ENCODE peak calls at places on chromosomes 4 and X, in seven cellular contexts. L is right cardiac atrium, S is cardiac muscle cell, W is small intestine, O is lung, I is OCI-LY7, A is foreskin keratinocyte. N is an unnamed sample.

GRCh38 chr4:83011779-83012630 is 1.4 kb upstream of the LIN54 start:
- DNase-seq in L (peak; percentile 64), S (peak; percentile 59), W (peak; percentile 35), O (peak; percentile 39), I (peak; percentile 45), A (peak; percentile 22), N (peak; percentile 68)

GRCh38 chrX:41799661-41800060 is 75.7 kb downstream of the GPR82 start:
- DNase-seq in L (no peak), S (no peak), W (no peak), O (no peak), I (no peak), A (no peak), N (no peak)

GRCh38 chrX:71870337-71871098 is 40.1 kb upstream of the NHSL2 start:
- DNase-seq in L (no peak), S (peak; percentile 44), W (no peak), O (no peak), I (peak; percentile 0), A (peak; percentile 20), N (no peak)

GRCh38 chr4:40292313-40292759 is 42.8 kb upstream of the CHRNA9 start:
- DNase-seq in L (no peak), S (no peak), W (no peak), O (no peak), I (peak; percentile 26), A (peak; percentile 62), N (no peak)

GRCh38 chrX:150205011-150205410 is 158.1 kb upstream of the MAMLD1 start:
- DNase-seq in L (no peak), S (no peak), W (no peak), O (no peak), I (no peak), A (no peak), N (no peak)

GRCh38 chr4:105461221-105462041 is 12.4 kb downstream of the PPA2 start:
- DNase-seq in L (no peak), S (no peak), W (no peak), O (no peak), I (no peak), A (no peak), N (no peak)

GRCh38 chrX:56281789-56282188 is 49.6 kb downstream of the KLF8 start:
- DNase-seq in L (no peak), S (peak; percentile 2), W (no peak), O (no peak), I (peak; percentile 23), A (peak; percentile 1), N (no peak)

GRCh38 chr4:165440415-165440882 is 61.6 kb downstream of the CPE start:
- DNase-seq in L (no peak), S (peak; percentile 2), W (no peak), O (no peak), I (no peak), A (peak; percentile 73), N (no peak)

GRCh38 chr4:165461176-165461835 is 82.5 kb downstream of the CPE start:
- DNase-seq in L (peak; percentile 28), S (no peak), W (no peak), O (no peak), I (no peak), A (peak; percentile 49), N (peak; percentile 25)

GRCh38 chr4:39030726-39031125 is 1.5 kb downstream of the TMEM156 start:
- DNase-seq in L (no peak), S (no peak), W (no peak), O (no peak), I (no peak), A (no peak), N (no peak)

GRCh38 chrX:7102119-7102518 is 45.4 kb upstream of the STS start:
- DNase-seq in L (no peak), S (no peak), W (no peak), O (no peak), I (no peak), A (no peak), N (no peak)

GRCh38 chrX:830532-830931 is 199.9 kb downstream of the SHOX start:
- DNase-seq in L (no peak), S (no peak), W (no peak), O (no peak), I (no peak), A (no peak), N (no peak)
- H3K4me1 ChIP-seq in L (no peaks in the 10 kb centered on the region), S (no peaks in the 10 kb centered on the region), W (no peaks in the 10 kb centered on the region), O (no peaks in the 10 kb centered on the region), I (no peaks in the 10 kb centered on the region), A (no peaks in the 10 kb centered on the region), N (no peaks in the 10 kb centered on the region)

DNA sequence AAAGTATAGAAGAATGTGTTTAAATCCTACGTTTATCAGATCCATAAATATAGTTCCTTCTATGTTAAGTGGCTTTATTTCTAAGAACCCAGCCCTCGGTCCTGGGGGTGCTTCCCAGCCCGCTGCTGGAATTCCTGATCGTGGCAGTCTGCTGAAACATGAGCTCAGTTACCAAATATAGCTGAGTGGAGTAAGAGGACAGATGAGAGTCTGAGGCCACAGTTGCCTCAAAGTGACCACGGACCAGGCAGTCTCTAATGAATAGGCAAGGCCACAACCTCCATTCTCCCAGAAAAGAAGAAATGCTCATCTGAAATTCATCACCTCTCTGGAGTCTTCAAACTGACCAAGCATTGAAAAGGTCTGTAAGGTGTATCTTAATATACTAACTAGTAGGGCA is at the start of gene PALLD:
- DNase-seq in L (peak; percentile 65), S (peak; percentile 90), W (no peak), O (no peak), I (no peak), A (no peak), N (peak; percentile 27)
- H3K27ac ChIP-seq in L (no peak within 1 kb of the TSS), S (peak within 1 kb of the TSS; percentile 99), W (no peak within 1 kb of the TSS), O (no peak within 1 kb of the TSS), I (no peak within 1 kb of the TSS), A (no peak within 1 kb of the TSS), N (peak within 1 kb of the TSS; percentile 93)

GRCh38 chr4:2071912-2072867 is 13.1 kb downstream of the NAT8L start:
- DNase-seq in L (no peak), S (no peak), W (no peak), O (no peak), I (no peak), A (no peak), N (peak; percentile 42)

GRCh38 chr4:2071252-2071911 is 12.3 kb downstream of the NAT8L start:
- DNase-seq in L (no peak), S (no peak), W (no peak), O (no peak), I (no peak), A (no peak), N (no peak)

GRCh38 chr4:2074588-2074987 is 15.5 kb downstream of the NAT8L start:
- DNase-seq in L (no peak), S (no peak), W (no peak), O (no peak), I (no peak), A (no peak), N (no peak)

GRCh38 chr4:2073808-2074481 is 14.8 kb downstream of the NAT8L start:
- DNase-seq in L (no peak), S (no peak), W (no peak), O (no peak), I (no peak), A (no peak), N (no peak)

DNA sequence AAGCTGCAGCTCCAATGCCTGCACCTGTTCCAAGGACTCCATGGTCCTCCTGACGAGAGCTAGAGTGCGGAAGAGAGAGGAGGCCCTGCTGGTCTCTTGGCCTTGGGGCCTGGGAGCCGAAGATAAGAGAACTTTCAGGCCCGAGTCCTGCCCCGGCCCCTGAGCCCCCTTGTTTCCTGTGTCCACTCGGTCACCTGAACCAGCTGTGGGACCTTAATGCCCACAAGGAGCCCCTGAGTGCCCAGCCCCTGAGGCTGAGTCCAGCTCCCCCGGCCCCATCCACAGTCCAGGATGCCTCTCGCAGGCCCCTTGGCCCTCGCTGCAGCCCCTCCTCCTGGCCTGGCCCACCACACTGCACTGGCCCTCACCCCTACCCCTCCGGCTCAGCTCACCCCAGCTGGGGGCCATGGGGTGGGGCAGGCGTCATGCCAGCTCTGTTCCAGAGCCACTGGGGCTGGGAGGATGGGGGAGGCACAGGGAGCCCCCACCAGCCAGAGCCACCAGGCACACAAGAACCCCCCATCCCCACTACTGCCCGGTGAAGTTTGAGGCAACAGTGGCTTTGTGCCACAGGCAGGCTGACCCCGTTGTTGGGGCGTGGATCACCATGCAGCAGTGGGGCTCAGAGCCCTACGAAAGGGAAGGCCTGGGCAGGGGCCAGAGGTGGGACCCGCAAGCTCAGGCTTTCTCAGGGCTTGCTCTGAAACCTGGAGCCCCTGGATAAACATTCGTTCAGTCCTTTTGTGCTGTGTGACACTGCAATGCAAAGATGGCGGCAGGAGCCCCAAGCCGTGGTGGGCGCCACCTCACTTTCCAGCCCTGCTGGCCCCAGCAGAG is 14.1 kb downstream of the NAT8L start:
- DNase-seq in L (no peak), S (no peak), W (no peak), O (no peak), I (no peak), A (no peak), N (no peak)
- H3K4me1 ChIP-seq in L (no peaks in the 10 kb centered on the region), S (peaks cover 11% of the 10 kb centered on the region), W (no peaks in the 10 kb centered on the region), O (no peaks in the 10 kb centered on the region), I (no peaks in the 10 kb centered on the region), A (no peaks in the 10 kb centered on the region), N (no peaks in the 10 kb centered on the region)

GRCh38 chr4:80101768-80102116 is 28.7 kb upstream of the ANTXR2 start:
- DNase-seq in L (no peak), S (no peak), W (no peak), O (no peak), I (no peak), A (peak; percentile 80), N (no peak)
- H3K27ac ChIP-seq in L (no peak overlapping the region), S (no peak overlapping the region), W (no peak overlapping the region), O (no peak overlapping the region), I (no peak overlapping the region), A (no peak overlapping the region), N (no peak overlapping the region)

DNA sequence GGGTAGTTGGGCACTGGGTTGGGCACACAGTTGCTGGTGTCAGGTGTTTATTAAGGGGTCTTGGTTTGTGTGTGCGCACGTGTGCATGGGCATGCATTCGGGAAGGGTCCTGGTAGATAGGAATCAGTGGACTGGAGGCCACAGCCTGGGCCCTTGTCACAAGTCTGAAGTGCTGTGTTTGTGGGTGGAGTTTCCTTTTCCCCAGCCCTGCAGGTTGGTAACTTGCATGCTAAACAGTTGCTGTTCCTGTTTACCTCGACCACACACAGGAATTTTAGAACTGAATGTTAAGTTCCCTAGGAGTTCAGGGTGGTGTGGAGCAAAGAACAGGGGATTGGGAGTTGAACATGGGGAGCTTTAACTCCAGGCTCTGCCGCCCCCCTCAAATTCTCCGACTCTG is 48.8 kb downstream of the STARD8 start:
- DNase-seq in L (no peak), S (no peak), W (no peak), O (no peak), I (no peak), A (no peak), N (no peak)
- H3K4me1 ChIP-seq in L (peaks cover 8% of the 10 kb centered on the region), S (no peaks in the 10 kb centered on the region), W (no peaks in the 10 kb centered on the region), O (no peaks in the 10 kb centered on the region), I (no peaks in the 10 kb centered on the region), A (no peaks in the 10 kb centered on the region), N (peaks cover 25% of the 10 kb centered on the region)

GRCh38 chrX:84168095-84168494 is 19.9 kb downstream of the RPS6KA6 start:
- DNase-seq in L (no peak), S (no peak), W (no peak), O (no peak), I (no peak), A (peak; percentile 30), N (no peak)
- H3K27ac ChIP-seq in L (no peak overlapping the region), S (no peak overlapping the region), W (no peak overlapping the region), O (no peak overlapping the region), I (no peak overlapping the region), A (no peak overlapping the region), N (no peak overlapping the region)

GRCh38 chrX:123971963-123972362 is 10.5 kb downstream of the STAG2 start:
- DNase-seq in L (no peak), S (no peak), W (no peak), O (no peak), I (no peak), A (no peak), N (no peak)
- H3K4me1 ChIP-seq in L (peaks cover 3% of the 10 kb centered on the region), S (no peaks in the 10 kb centered on the region), W (no peaks in the 10 kb centered on the region), O (peaks cover 2% of the 10 kb centered on the region), I (peaks cover 22% of the 10 kb centered on the region), A (peaks cover 7% of the 10 kb centered on the region), N (peaks cover 3% of the 10 kb centered on the region)

N was measured in psoas muscle.